ENCODE peak calls at places on chromosome 5, in seven cellular contexts. I, Y, B, T, V, N and A are unnamed samples. For H3K9me3, the result is how much of the 10 kb centered on the place peaks cover.

GRCh38 chr5:3489221-3489620 is 106.4 kb upstream of the IRX1 start:
- DNase-seq in I (no peak), Y (no peak), B (no peak), T (no peak), V (no peak), N (no peak), A (no peak)

GRCh38 chr5:33738097-33738496 is 153.7 kb downstream of the ADAMTS12 start:
- DNase-seq in I (no peak), Y (no peak), B (no peak), T (no peak), V (no peak), N (no peak), A (no peak)

GRCh38 chr5:90632799-90633198 is 74.2 kb downstream of the ADGRV1 start:
- DNase-seq in I (no peak), Y (no peak), B (no peak), T (no peak), V (no peak), N (no peak), A (no peak)

GRCh38 chr5:1033178-1033577 is 24.6 kb downstream of the NKD2 start:
- DNase-seq in I (no peak), Y (no peak), B (no peak), T (no peak), V (no peak), N (no peak), A (no peak)

GRCh38 chr5:14240366-14240765 is 97.2 kb downstream of the TRIO start:
- DNase-seq in I (no peak), Y (no peak), B (no peak), T (no peak), V (no peak), N (no peak), A (peak)

GRCh38 chr5:90640484-90641059 is 82.0 kb downstream of the ADGRV1 start:
- DNase-seq in I (no peak), Y (no peak), B (no peak), T (no peak), V (no peak), N (no peak), A (peak)

GRCh38 chr5:171893290-171893890 is 107.8 kb downstream of the SMIM23 start:
- DNase-seq in I (no peak), Y (no peak), B (no peak), T (no peak), V (no peak), N (no peak), A (no peak)

GRCh38 chr5:39341934-39342333 is 22.4 kb downstream of the C9 start:
- DNase-seq in I (no peak), Y (no peak), B (no peak), T (no peak), V (no peak), N (no peak), A (no peak)

GRCh38 chr5:181114844-181115778 is 15.9 kb downstream of the OR2V1 start:
- DNase-seq in I (no peak), Y (no peak), B (peak), T (no peak), V (no peak), N (no peak), A (no peak)

GRCh38 chr5:113221294-113222176 is 213.3 kb downstream of the TSSK1B start:
- DNase-seq in I (no peak), Y (no peak), B (no peak), T (no peak), V (no peak), N (no peak), A (no peak)

GRCh38 chr5:181167814-181168488 is 20.6 kb downstream of the OR2V2 start:
- DNase-seq in I (no peak), Y (peak), B (peak), T (no peak), V (no peak), N (peak), A (no peak)

GRCh38 chr5:58380655-58381054 is 79.2 kb downstream of the PLK2 start:
- DNase-seq in I (no peak), Y (no peak), B (no peak), T (no peak), V (no peak), N (no peak), A (no peak)

GRCh38 chr5:172918421-172919371 is 40.5 kb upstream of the RPL26L1 start:
- DNase-seq in I (no peak), Y (peak), B (no peak), T (peak), V (no peak), N (no peak), A (no peak)

GRCh38 chr5:34709861-34710673 is 53.9 kb downstream of the RAI14 start:
- DNase-seq in I (no peak), Y (no peak), B (no peak), T (no peak), V (no peak), N (no peak), A (peak)

GRCh38 chr5:178336889-178337785 is 104.5 kb upstream of the PHYKPL start:
- DNase-seq in I (no peak), Y (no peak), B (no peak), T (no peak), V (peak), N (no peak), A (no peak)

GRCh38 chr5:86968311-86968753 is 299.4 kb upstream of the RASA1 start:
- DNase-seq in I (peak), Y (no peak), B (peak), T (no peak), V (peak), N (peak), A (peak)

GRCh38 chr5:133731951-133732350 is 119.6 kb upstream of the FSTL4 start:
- DNase-seq in I (no peak), Y (no peak), B (no peak), T (no peak), V (no peak), N (no peak), A (no peak)

GRCh38 chr5:129905467-129906176 is 1.4 kb downstream of the CHSY3 start:
- DNase-seq in I (peak), Y (peak), B (peak), T (no peak), V (peak), N (no peak), A (peak)

GRCh38 chr5:68443091-68443490 is 227.5 kb downstream of the PIK3R1 start:
- DNase-seq in I (no peak), Y (no peak), B (no peak), T (no peak), V (no peak), N (no peak), A (no peak)

GRCh38 chr5:1555011-1555807 is 31.4 kb upstream of the LPCAT1 start:
- DNase-seq in I (no peak), Y (peak), B (peak), T (peak), V (no peak), N (no peak), A (peak)

GRCh38 chr5:156103116-156103860 is 223.7 kb upstream of the SGCD start:
- DNase-seq in I (no peak), Y (no peak), B (peak), T (no peak), V (no peak), N (no peak), A (no peak)

GRCh38 chr5:51468196-51468595 is 84.9 kb downstream of the ISL1 start:
- DNase-seq in I (no peak), Y (no peak), B (no peak), T (no peak), V (no peak), N (no peak), A (peak)

GRCh38 chr5:141514330-141515111 is 25.6 kb downstream of the PCDHGC5 start:
- DNase-seq in I (no peak), Y (no peak), B (no peak), T (no peak), V (no peak), N (no peak), A (no peak)

GRCh38 chr5:150175536-150175935 is 9.0 kb downstream of the CDX1 start:
- DNase-seq in I (no peak), Y (no peak), B (peak), T (no peak), V (no peak), N (peak), A (peak)

GRCh38 chr5:29193972-29194371 is 1999.5 kb upstream of the CDH6 start:
- DNase-seq in I (no peak), Y (no peak), B (no peak), T (no peak), V (no peak), N (no peak), A (no peak)

GRCh38 chr5:1542755-1543154 is 19.0 kb upstream of the LPCAT1 start:
- DNase-seq in I (no peak), Y (peak), B (peak), T (peak), V (no peak), N (no peak), A (peak)

GRCh38 chr5:1125030-1125357 is 13.1 kb upstream of the SLC12A7 start:
- DNase-seq in I (no peak), Y (no peak), B (no peak), T (no peak), V (peak), N (no peak), A (peak)

GRCh38 chr5:136133416-136134383 is 1.1 kb downstream of the SMAD5 start:
- DNase-seq in I (peak), Y (peak), B (peak), T (peak), V (peak), N (peak), A (peak)

GRCh38 chr5:169711826-169712225 is 74.8 kb downstream of the DOCK2 start:
- DNase-seq in I (no peak), Y (no peak), B (no peak), T (no peak), V (no peak), N (no peak), A (no peak)

GRCh38 chr5:54009357-54009756 is 301.0 kb downstream of the ARL15 start:
- DNase-seq in I (no peak), Y (no peak), B (no peak), T (no peak), V (no peak), N (no peak), A (no peak)

GRCh38 chr5:140148508-140148907 is 22.8 kb downstream of the IGIP start:
- DNase-seq in I (no peak), Y (no peak), B (peak), T (no peak), V (no peak), N (no peak), A (peak)

GRCh38 chr5:40578501-40579451 is 100.9 kb upstream of the PTGER4 start:
- DNase-seq in I (no peak), Y (no peak), B (no peak), T (no peak), V (no peak), N (no peak), A (peak)

GRCh38 chr5:119373449-119373858 is 17.6 kb downstream of the TNFAIP8 start:
- DNase-seq in I (no peak), Y (no peak), B (no peak), T (no peak), V (no peak), N (no peak), A (no peak)

GRCh38 chr5:165642366-165642765 is 2136.9 kb downstream of the MAT2B start:
- DNase-seq in I (no peak), Y (no peak), B (no peak), T (no peak), V (no peak), N (no peak), A (no peak)

GRCh38 chr5:125215593-125215992 is 469.2 kb upstream of the ZNF608 start:
- DNase-seq in I (no peak), Y (no peak), B (no peak), T (no peak), V (no peak), N (no peak), A (no peak)

GRCh38 chr5:75091597-75091996 is 39.2 kb upstream of the GCNT4 start:
- DNase-seq in I (no peak), Y (no peak), B (no peak), T (no peak), V (no peak), N (no peak), A (no peak)

GRCh38 chr5:116303340-116303739 is 218.5 kb downstream of the COMMD10 start:
- DNase-seq in I (peak), Y (no peak), B (no peak), T (no peak), V (no peak), N (no peak), A (no peak)

GRCh38 chr5:116301110-116301509 is 216.3 kb downstream of the COMMD10 start:
- DNase-seq in I (no peak), Y (no peak), B (no peak), T (no peak), V (no peak), N (no peak), A (no peak)

GRCh38 chr5:116308391-116308790 is 223.6 kb downstream of the COMMD10 start:
- DNase-seq in I (no peak), Y (no peak), B (peak), T (no peak), V (no peak), N (no peak), A (no peak)

GRCh38 chr5:116303810-116304209 is 219.0 kb downstream of the COMMD10 start:
- DNase-seq in I (no peak), Y (no peak), B (no peak), T (no peak), V (no peak), N (no peak), A (no peak)

DNA sequence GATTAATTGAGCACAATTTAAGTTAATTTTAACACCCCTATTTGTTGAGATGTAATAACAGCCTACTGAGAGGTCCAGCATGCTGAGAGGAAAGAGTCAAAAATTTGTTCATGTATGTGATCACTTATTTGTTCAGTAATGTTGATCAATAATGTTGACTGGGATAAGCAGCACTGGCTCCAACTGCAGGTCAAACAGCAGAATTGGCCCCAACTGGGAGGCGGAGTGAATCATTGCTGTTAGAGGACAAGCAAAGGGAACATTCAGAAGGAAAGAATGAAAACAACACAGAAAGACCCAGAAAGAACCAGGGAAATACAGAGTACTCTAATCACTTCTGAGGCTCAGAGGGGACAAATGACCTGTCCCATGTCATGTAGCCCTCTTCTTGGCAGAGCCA is 221.1 kb downstream of the COMMD10 start:
- DNase-seq in I (no peak), Y (no peak), B (no peak), T (no peak), V (no peak), N (no peak), A (no peak)
- H3K9me3 ChIP-seq in I (under half), Y (under half), B (under half), T (under half), V (under half), N (under half), A (under half)

GRCh38 chr5:17261075-17261474 is 43.6 kb downstream of the BASP1 start:
- DNase-seq in I (no peak), Y (no peak), B (no peak), T (no peak), V (no peak), N (no peak), A (no peak)

GRCh38 chr5:17258429-17258828 is 41.0 kb downstream of the BASP1 start:
- DNase-seq in I (no peak), Y (no peak), B (no peak), T (no peak), V (no peak), N (no peak), A (no peak)

GRCh38 chr5:17256839-17257238 is 39.4 kb downstream of the BASP1 start:
- DNase-seq in I (no peak), Y (no peak), B (no peak), T (no peak), V (no peak), N (no peak), A (no peak)

GRCh38 chr5:17257705-17258273 is 40.4 kb downstream of the BASP1 start:
- DNase-seq in I (no peak), Y (peak), B (no peak), T (no peak), V (no peak), N (no peak), A (peak)

DNA sequence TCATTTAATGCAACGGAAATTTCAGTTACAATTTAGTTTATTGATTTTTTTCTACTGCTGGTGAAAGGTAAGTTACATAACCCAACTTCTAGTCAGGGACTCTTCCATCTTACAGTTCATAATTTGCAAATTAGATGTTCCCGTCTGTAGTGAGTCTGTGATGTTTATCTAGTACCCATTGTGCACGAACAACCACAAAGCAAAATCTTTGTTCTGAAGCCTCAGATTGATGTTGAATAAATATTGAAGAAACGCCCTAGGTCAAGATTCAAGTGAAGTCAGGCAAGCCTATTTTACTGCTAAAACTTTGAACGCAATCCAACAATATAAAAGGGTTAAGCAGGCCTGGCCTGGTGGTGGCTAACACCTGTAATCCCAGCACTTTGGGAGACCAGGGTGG is 43.1 kb downstream of the BASP1 start:
- DNase-seq in I (no peak), Y (no peak), B (no peak), T (no peak), V (no peak), N (no peak), A (no peak)
- H3K9me3 ChIP-seq in I (under half), Y (under half), B (under half), T (under half), V (under half), N (under half), A (under half)

GRCh38 chr5:56873056-56873455 is 36.3 kb upstream of the SETD9 start:
- DNase-seq in I (no peak), Y (no peak), B (no peak), T (no peak), V (no peak), N (no peak), A (no peak)
- H3K9me3 ChIP-seq in I (under half), Y (under half), B (under half), T (under half), V (under half), N (under half), A (under half)

GRCh38 chr5:179451099-179451812 is 99.1 kb upstream of the RUFY1 start:
- DNase-seq in I (no peak), Y (no peak), B (no peak), T (no peak), V (no peak), N (no peak), A (no peak)
- H3K9me3 ChIP-seq in I (under half), Y (under half), B (under half), T (under half), V (under half), N (under half), A (under half)